ENCODE peak calls at places on chromosome 5, in nine cellular contexts. J, U, B, W, M, V, G, F and Y are unnamed samples.

GRCh38 chr5:80255752-80256479 is at the start of gene SERINC5:
- DNase-seq in J (peak), U (peak), B (no peak), W (peak), M (peak), V (peak), G (peak), F (peak), Y (peak)

GRCh38 chr5:45521067-45521466 is 175.1 kb downstream of the HCN1 start:
- DNase-seq in J (peak), U (peak), B (no peak), W (peak), M (no peak), V (no peak), G (no peak), F (no peak), Y (no peak)

GRCh38 chr5:151270599-151270998 is 17.6 kb downstream of the GM2A start:
- DNase-seq in J (no peak), U (peak), B (no peak), W (no peak), M (no peak), V (no peak), G (no peak), F (no peak), Y (no peak)

GRCh38 chr5:154461531-154461930 is 15.7 kb downstream of the SAP30L start:
- DNase-seq in J (no peak), U (peak), B (no peak), W (no peak), M (no peak), V (no peak), G (no peak), F (no peak), Y (no peak)

GRCh38 chr5:81163641-81164040 is 69.5 kb upstream of the CKMT2 start:
- DNase-seq in J (no peak), U (no peak), B (no peak), W (no peak), M (no peak), V (no peak), G (no peak), F (no peak), Y (no peak)

GRCh38 chr5:39015743-39016586 is 58.2 kb downstream of the RICTOR start:
- DNase-seq in J (no peak), U (peak), B (peak), W (no peak), M (no peak), V (no peak), G (no peak), F (no peak), Y (no peak)

GRCh38 chr5:174387448-174387847 is 336.9 kb upstream of the MSX2 start:
- DNase-seq in J (no peak), U (no peak), B (no peak), W (no peak), M (no peak), V (no peak), G (no peak), F (no peak), Y (no peak)

GRCh38 chr5:35859101-35859661 is 2.5 kb downstream of the IL7R start:
- DNase-seq in J (no peak), U (peak), B (no peak), W (no peak), M (peak), V (no peak), G (no peak), F (no peak), Y (no peak)

GRCh38 chr5:159209438-159210305 is at the start of gene RNF145:
- DNase-seq in J (peak), U (peak), B (peak), W (peak), M (peak), V (peak), G (peak), F (peak), Y (peak)

GRCh38 chr5:122982376-122982775 is 54.1 kb downstream of the PPIC start:
- DNase-seq in J (no peak), U (no peak), B (no peak), W (no peak), M (no peak), V (no peak), G (no peak), F (no peak), Y (no peak)

GRCh38 chr5:60102961-60103683 is 209.6 kb upstream of the PDE4D start:
- DNase-seq in J (no peak), U (peak), B (no peak), W (no peak), M (no peak), V (peak), G (no peak), F (no peak), Y (no peak)

GRCh38 chr5:88833371-88834107 is 49.4 kb downstream of the MEF2C start:
- DNase-seq in J (no peak), U (peak), B (peak), W (peak), M (peak), V (peak), G (peak), F (no peak), Y (no peak)

GRCh38 chr5:68046445-68046844 is 169.1 kb upstream of the PIK3R1 start:
- DNase-seq in J (no peak), U (peak), B (peak), W (no peak), M (no peak), V (no peak), G (no peak), F (no peak), Y (no peak)

GRCh38 chr5:174325441-174325840 is 279.9 kb downstream of the NSG2 start:
- DNase-seq in J (no peak), U (no peak), B (no peak), W (no peak), M (no peak), V (no peak), G (no peak), F (no peak), Y (no peak)

GRCh38 chr5:61966558-61966957 is 339.4 kb upstream of the KIF2A start:
- DNase-seq in J (no peak), U (no peak), B (no peak), W (no peak), M (no peak), V (no peak), G (no peak), F (no peak), Y (no peak)

GRCh38 chr5:158755971-158756370 is 343.7 kb downstream of the EBF1 start:
- DNase-seq in J (no peak), U (peak), B (no peak), W (no peak), M (no peak), V (no peak), G (no peak), F (no peak), Y (no peak)

GRCh38 chr5:464446-464842 is 21.5 kb downstream of the EXOC3 start:
- DNase-seq in J (no peak), U (no peak), B (no peak), W (peak), M (no peak), V (no peak), G (no peak), F (no peak), Y (no peak)

GRCh38 chr5:66717455-66718373 is 121.5 kb downstream of the MAST4 start:
- DNase-seq in J (no peak), U (no peak), B (no peak), W (peak), M (no peak), V (no peak), G (no peak), F (no peak), Y (no peak)